ENCODE peak calls at places on chromosomes 4 and X, in ten cellular contexts. U is NCI-H146; B is NCI-H69; H is epithelial cell of proximal tubule; X is dorsolateral prefrontal cortex; Q is stimulated activated CD8-positive, alpha-beta memory T cell treated with anti-CD3 and anti-CD28 coated beads, Interleukin-15, amount 100 ng/mL, for 1 hour; G is amniotic stem cell; C is NCI-H2081; T is NCI-H187; N is NCI-H1694 treated with DMSO at 0.1 percent for 48 hours. M is an unnamed sample.

GRCh38 chr4:33709247-33709646 is 2535.1 kb downstream of the ARAP2 start:
- DNase-seq in U (no peak), B (no peak), H (peak), X (no peak), Q (no peak), G (no peak), C (no peak), T (no peak), N (no peak), M (no peak)

GRCh38 chr4:94976371-94977011 is 218.7 kb downstream of the BMPR1B start:
- DNase-seq in U (no peak), B (peak), H (no peak), X (no peak), Q (no peak), G (no peak), C (no peak), T (no peak), N (no peak), M (no peak)

GRCh38 chrX:142854970-142855369 is 170.8 kb upstream of the SPANXN4 start:
- DNase-seq in U (no peak), B (no peak), H (no peak), X (no peak), Q (no peak), G (no peak), C (no peak), T (no peak), N (no peak), M (no peak)

GRCh38 chr4:107478327-107478946 is 241.6 kb downstream of the PAPSS1 start:
- DNase-seq in U (no peak), B (no peak), H (no peak), X (no peak), Q (no peak), G (no peak), C (no peak), T (no peak), N (no peak), M (no peak)

GRCh38 chrX:70331161-70331560 is 41.3 kb downstream of the KIF4A start:
- DNase-seq in U (no peak), B (no peak), H (no peak), X (no peak), Q (no peak), G (no peak), C (no peak), T (no peak), N (no peak), M (no peak)

GRCh38 chr4:182604953-182605352 is 312.2 kb downstream of the DCTD start:
- DNase-seq in U (no peak), B (no peak), H (no peak), X (no peak), Q (no peak), G (no peak), C (no peak), T (no peak), N (no peak), M (no peak)

GRCh38 chr4:128924951-128925350 is 115.5 kb downstream of the JADE1 start:
- DNase-seq in U (no peak), B (no peak), H (no peak), X (no peak), Q (no peak), G (no peak), C (no peak), T (no peak), N (no peak), M (no peak)

GRCh38 chrX:120462370-120462769 is 6.7 kb downstream of the LAMP2 start:
- DNase-seq in U (no peak), B (no peak), H (no peak), X (no peak), Q (no peak), G (no peak), C (no peak), T (no peak), N (no peak), M (no peak)

GRCh38 chr4:173477016-173477415 is 53.0 kb downstream of the HAND2 start:
- DNase-seq in U (no peak), B (peak), H (no peak), X (no peak), Q (no peak), G (no peak), C (no peak), T (no peak), N (no peak), M (no peak)

GRCh38 chr4:16045687-16046086 is 38.1 kb downstream of the PROM1 start:
- DNase-seq in U (no peak), B (no peak), H (no peak), X (no peak), Q (no peak), G (no peak), C (no peak), T (no peak), N (no peak), M (no peak)

GRCh38 chr4:101556845-101557244 is 209.5 kb upstream of the PPP3CA start:
- DNase-seq in U (no peak), B (no peak), H (no peak), X (no peak), Q (no peak), G (no peak), C (no peak), T (no peak), N (no peak), M (no peak)

GRCh38 chrX:13254076-13254785 is 65.6 kb downstream of the ATXN3L start:
- DNase-seq in U (peak), B (peak), H (no peak), X (no peak), Q (no peak), G (no peak), C (no peak), T (no peak), N (no peak), M (no peak)

GRCh38 chr4:7941111-7942018 is 1.7 kb upstream of the AFAP1 start:
- DNase-seq in U (no peak), B (no peak), H (no peak), X (no peak), Q (no peak), G (no peak), C (no peak), T (no peak), N (no peak), M (no peak)

GRCh38 chr4:164847967-164848649 is 28.9 kb upstream of the APELA start:
- DNase-seq in U (peak), B (peak), H (no peak), X (no peak), Q (no peak), G (no peak), C (no peak), T (no peak), N (no peak), M (no peak)

M was measured in SW 1271.